ENCODE peak calls at places on chromosome 10, in eight cellular contexts. X is WTC11, G is GM19239, D is endothelial cell, V is mammary epithelial cell, M is astrocyte of the spinal cord, E is body of pancreas, Z is spleen. T is an unnamed sample.

GRCh38 chr10:93465806-93466675 is 16.1 kb downstream of the MYOF start:
- DNase-seq in M (peak), X (no peak), Z (no peak), D (no peak), G (no peak), V (peak), E (peak), T (peak)

GRCh38 chr10:109432281-109432680 is 491.0 kb downstream of the XPNPEP1 start:
- DNase-seq in G (no peak), Z (no peak), V (no peak), E (no peak), D (no peak), X (no peak), M (no peak), T (no peak)

GRCh38 chr10:89846276-89846630 is 144.9 kb downstream of the KIF20B start:
- DNase-seq in Z (no peak), M (no peak), X (no peak), E (no peak), V (no peak), D (no peak), G (no peak), T (no peak)

GRCh38 chr10:132299381-132300336 is 8.1 kb downstream of the STK32C start:
- DNase-seq in D (no peak), E (no peak), M (no peak), V (no peak), G (no peak), Z (no peak), X (no peak), T (no peak)

GRCh38 chr10:92438220-92438619 is 135.7 kb downstream of the IDE start:
- DNase-seq in E (no peak), X (no peak), V (no peak), G (no peak), Z (no peak), M (no peak), D (no peak), T (no peak)

GRCh38 chr10:110353244-110354119 is 48.8 kb upstream of the SMNDC1 start:
- DNase-seq in E (no peak), M (peak), Z (no peak), V (peak), D (no peak), X (peak), G (no peak), T (peak)

GRCh38 chr10:77251297-77252013 is 386.2 kb downstream of the KCNMA1 start:
- DNase-seq in D (peak), X (peak), M (peak), E (peak), V (peak), G (no peak), Z (no peak), T (peak)

GRCh38 chr10:112335866-112336265 is 38.0 kb upstream of the ACSL5 start:
- DNase-seq in Z (no peak), X (no peak), M (no peak), V (no peak), E (no peak), D (no peak), G (no peak), T (no peak)

GRCh38 chr10:95445837-95446347 is 115.3 kb downstream of the SORBS1 start:
- DNase-seq in X (peak), D (peak), E (peak), Z (no peak), V (peak), M (peak), G (peak), T (peak)

GRCh38 chr10:112487964-112488363 is 40.9 kb downstream of the VTI1A start:
- DNase-seq in M (no peak), E (no peak), X (no peak), D (no peak), V (no peak), Z (no peak), G (no peak), T (no peak)

T was measured in H4.